ENCODE peak calls at places on chromosomes 1 and 21, in eight cellular contexts. M is small intestine; L is stimulated activated CD8-positive, alpha-beta memory T cell treated with anti-CD3 and anti-CD28 coated beads, Interleukin-15, amount 100 ng/mL, for 24 hours; U is posterior cingulate gyrus; A is stimulated activated naive B cell treated with anti-CD40 and anti-IgM and Interleukin-4, amounts not matched to agents 10 μg/mL and 1 μg/mL and 100 μg/mL, for 72 hours; S is NCI-H2107; I is Daoy; Z is activated gamma-delta T cell treated with Interleukin-2 at 50 U/mL for 16 hours. F is an unnamed sample.

GRCh38 chr21:36430841-36431240 is 45.6 kb downstream of the CHAF1B start:
- DNase-seq in S (no peak), L (no peak), M (no peak), A (no peak), I (peak), Z (no peak), U (no peak), F (no peak)

GRCh38 chr1:8598783-8599182 is 218.7 kb downstream of the RERE start:
- DNase-seq in L (no peak), M (no peak), A (no peak), U (peak), S (no peak), Z (no peak), I (no peak), F (no peak)

GRCh38 chr1:149848340-149848771 is 51.0 kb upstream of the BOLA1 start:
- DNase-seq in U (no peak), S (no peak), M (peak), L (no peak), A (no peak), Z (no peak), I (no peak), F (no peak)

GRCh38 chr1:43346636-43347035 is 9.0 kb downstream of the MPL start:
- DNase-seq in I (no peak), S (no peak), M (no peak), U (no peak), L (no peak), A (no peak), Z (no peak), F (no peak)

GRCh38 chr1:180754453-180754852 is 122.6 kb downstream of the XPR1 start:
- DNase-seq in S (no peak), A (no peak), I (no peak), L (no peak), U (peak), M (no peak), Z (no peak), F (no peak)

GRCh38 chr1:112344754-112345423 is 51.1 kb upstream of the CTTNBP2NL start:
- DNase-seq in I (peak), A (no peak), U (no peak), L (no peak), Z (no peak), M (no peak), S (no peak), F (no peak)

GRCh38 chr1:201536542-201536941 is 2.4 kb upstream of the NAV1 start:
- DNase-seq in M (no peak), U (no peak), S (no peak), Z (no peak), A (no peak), L (no peak), I (peak), F (peak)

GRCh38 chr1:94539496-94539895 is 2.1 kb downstream of the F3 start:
- DNase-seq in L (no peak), A (no peak), Z (no peak), U (no peak), I (peak), M (peak), S (no peak), F (peak)

GRCh38 chr1:223683586-223684487 is 18.3 kb upstream of the CAPN8 start:
- DNase-seq in M (peak), S (peak), I (peak), U (peak), Z (peak), L (no peak), A (peak), F (peak)

GRCh38 chr1:154433161-154433681 is 28.1 kb downstream of the IL6R start:
- DNase-seq in U (peak), A (no peak), L (no peak), I (peak), M (no peak), Z (no peak), S (no peak), F (no peak)

GRCh38 chr1:72557446-72558049 is 275.2 kb upstream of the NEGR1 start:
- DNase-seq in I (no peak), M (peak), A (no peak), S (no peak), Z (no peak), U (no peak), L (no peak), F (peak)

GRCh38 chr1:214440219-214440965 is 111.0 kb downstream of the PTPN14 start:
- DNase-seq in M (peak), I (no peak), L (no peak), Z (no peak), U (no peak), A (no peak), S (no peak), F (no peak)

GRCh38 chr1:228955691-228956090 is 220.4 kb downstream of the RHOU start:
- DNase-seq in S (no peak), I (peak), M (peak), U (no peak), L (no peak), Z (no peak), A (no peak), F (no peak)

GRCh38 chr1:9884805-9885204 is 25.3 kb downstream of the CTNNBIP1 start:
- DNase-seq in I (no peak), Z (no peak), S (no peak), L (no peak), M (no peak), U (peak), A (no peak), F (no peak)

GRCh38 chr21:36881223-36881622 is 85.2 kb downstream of the HLCS start:
- DNase-seq in U (peak), A (no peak), M (no peak), S (no peak), L (no peak), I (peak), Z (no peak), F (peak)

GRCh38 chr1:168324745-168325425 is 44.2 kb downstream of the TBX19 start:
- DNase-seq in U (no peak), S (no peak), M (no peak), A (no peak), Z (no peak), L (no peak), I (no peak), F (no peak)

GRCh38 chr1:58941471-58942289 is 157.8 kb upstream of the JUN start:
- DNase-seq in U (no peak), S (no peak), L (no peak), I (no peak), A (no peak), Z (peak), M (peak), F (no peak)

GRCh38 chr1:156927215-156928042 is 7.0 kb downstream of the LRRC71 start:
- DNase-seq in S (peak), M (peak), Z (peak), A (peak), U (peak), I (peak), L (peak), F (peak)

GRCh38 chr1:9291914-9292360 is 757 bp upstream of the SPSB1 start:
- DNase-seq in L (no peak), Z (no peak), A (no peak), I (peak), S (no peak), U (peak), M (peak), F (no peak)

GRCh38 chr1:182955596-182956588 is 2.9 kb upstream of the SHCBP1L start:
- DNase-seq in I (peak), L (no peak), M (no peak), S (no peak), U (no peak), A (no peak), Z (no peak), F (peak)

GRCh38 chr21:34996304-34997081 is 52.6 kb downstream of the RUNX1 start:
- DNase-seq in I (no peak), A (no peak), U (no peak), Z (no peak), S (no peak), L (no peak), M (no peak), F (peak)

GRCh38 chr1:19704247-19705113 is 39.8 kb downstream of the HTR6 start:
- DNase-seq in I (peak), S (peak), A (peak), U (peak), L (peak), M (peak), Z (peak), F (peak)

GRCh38 chr1:114009393-114009792 is 30.1 kb downstream of the OLFML3 start:
- DNase-seq in A (no peak), U (no peak), L (no peak), Z (no peak), M (no peak), I (peak), S (no peak), F (no peak)

GRCh38 chr1:76278711-76279386 is 204.3 kb downstream of the ST6GALNAC3 start:
- DNase-seq in I (no peak), L (no peak), Z (no peak), M (no peak), A (no peak), U (no peak), S (no peak), F (no peak)

GRCh38 chr1:244002721-244003120 is 48.4 kb upstream of the ZBTB18 start:
- DNase-seq in L (no peak), I (no peak), U (no peak), M (no peak), Z (no peak), S (no peak), A (no peak), F (no peak)

GRCh38 chr1:85027242-85027983 is 20.9 kb downstream of the MCOLN3 start:
- DNase-seq in A (no peak), I (no peak), M (no peak), L (no peak), U (no peak), S (no peak), Z (peak), F (no peak)

GRCh38 chr1:161209790-161210409 is 5.2 kb upstream of the FCER1G start:
- DNase-seq in S (peak), A (peak), M (peak), L (no peak), U (peak), Z (peak), I (peak), F (peak)

GRCh38 chr1:11598461-11598860 is 55.8 kb downstream of the FBXO2 start:
- DNase-seq in S (no peak), A (no peak), M (no peak), Z (no peak), I (peak), L (no peak), U (no peak), F (peak)

GRCh38 chr1:233424727-233425222 is 97.3 kb downstream of the MAP3K21 start:
- DNase-seq in U (no peak), L (no peak), I (no peak), Z (no peak), M (no peak), S (no peak), A (no peak), F (no peak)

GRCh38 chr1:153466908-153467307 is 6.5 kb upstream of the S100A7 start:
- DNase-seq in L (no peak), Z (no peak), A (no peak), I (no peak), U (no peak), M (no peak), S (no peak), F (no peak)

GRCh38 chr1:24720152-24720551 is 25.1 kb upstream of the CLIC4 start:
- DNase-seq in A (no peak), U (peak), I (peak), M (no peak), L (no peak), S (no peak), Z (no peak), F (peak)

GRCh38 chr21:42258150-42258884 is 39.4 kb downstream of the ABCG1 start:
- DNase-seq in I (peak), U (peak), M (peak), L (peak), S (peak), A (peak), Z (peak), F (peak)

GRCh38 chr1:4767308-4767707 is 112.9 kb downstream of the AJAP1 start:
- DNase-seq in M (no peak), A (no peak), S (no peak), L (no peak), Z (no peak), U (no peak), I (no peak), F (no peak)